ENCODE peak calls at places on chromosomes 16 and 17, in six cellular contexts. M is neuronal stem cell, W is H9, O is mesenchymal stem cell, E is mesendoderm, I is IMR-90. K is an unnamed sample.

GRCh38 chr17:55689672-55690071 is 33.0 kb downstream of the TMEM100 start:
- DNase-seq in M (no peak), W (no peak), O (no peak), E (no peak), I (no peak), K (no peak)

GRCh38 chr16:56279132-56279531 is 87.8 kb downstream of the GNAO1 start:
- DNase-seq in M (no peak), W (no peak), O (no peak), E (no peak), I (no peak), K (no peak)

GRCh38 chr17:47286198-47286914 is 32.7 kb downstream of the ITGB3 start:
- DNase-seq in M (no peak), W (no peak), O (no peak), E (no peak), I (peak), K (no peak)

GRCh38 chr17:7558544-7559306 is at the start of gene TNFSF13:
- DNase-seq in M (no peak), W (no peak), O (no peak), E (no peak), I (no peak), K (no peak)

GRCh38 chr17:60390881-60391418 is 983 bp downstream of the USP32 start:
- DNase-seq in M (peak), W (no peak), O (peak), E (peak), I (peak), K (no peak)

GRCh38 chr17:77679589-77679988 is 278.9 kb upstream of the TNRC6C start:
- DNase-seq in M (no peak), W (no peak), O (no peak), E (no peak), I (no peak), K (no peak)

GRCh38 chr17:60422162-60422665 is at the start of gene CHCT1:
- DNase-seq in M (no peak), W (peak), O (no peak), E (peak), I (no peak), K (no peak)

GRCh38 chr16:86640265-86640843 is 62.0 kb downstream of the FOXL1 start:
- DNase-seq in M (no peak), W (no peak), O (no peak), E (no peak), I (no peak), K (no peak)

GRCh38 chr17:78269893-78270490 is 38.6 kb downstream of the TMEM235 start:
- DNase-seq in M (no peak), W (peak), O (peak), E (peak), I (no peak), K (no peak)

GRCh38 chr17:80917716-80918560 is 73.7 kb upstream of the CHMP6 start:
- DNase-seq in M (no peak), W (no peak), O (no peak), E (no peak), I (no peak), K (no peak)

GRCh38 chr16:87202346-87202745 is 114.8 kb downstream of the C16orf95 start:
- DNase-seq in M (no peak), W (no peak), O (peak), E (no peak), I (peak), K (no peak)

GRCh38 chr16:84739349-84740124 is 39.7 kb downstream of the USP10 start:
- DNase-seq in M (no peak), W (no peak), O (peak), E (no peak), I (peak), K (peak)

GRCh38 chr16:12538667-12539081 is 265.0 kb downstream of the CPPED1 start:
- DNase-seq in M (no peak), W (no peak), O (peak), E (no peak), I (no peak), K (no peak)

GRCh38 chr17:66884931-66885330 is 50.0 kb downstream of the CACNG5 start:
- DNase-seq in M (no peak), W (no peak), O (no peak), E (no peak), I (no peak), K (no peak)

GRCh38 chr17:68542698-68543463 is 30.7 kb downstream of the PRKAR1A start:
- DNase-seq in M (no peak), W (no peak), O (no peak), E (no peak), I (no peak), K (no peak)

GRCh38 chr16:55569025-55569424 is 2.5 kb downstream of the CAPNS2 start:
- DNase-seq in M (no peak), W (no peak), O (no peak), E (no peak), I (peak), K (no peak)

GRCh38 chr16:72910875-72911274 is 137.1 kb downstream of the ZFHX3 start:
- DNase-seq in M (no peak), W (no peak), O (no peak), E (no peak), I (no peak), K (no peak)

GRCh38 chr16:27803775-27804549 is 254.0 kb downstream of the KATNIP start:
- DNase-seq in M (no peak), W (peak), O (no peak), E (peak), I (no peak), K (no peak)

GRCh38 chr17:70608193-70608592 is 438.9 kb downstream of the KCNJ2 start:
- DNase-seq in M (no peak), W (no peak), O (no peak), E (peak), I (no peak), K (no peak)

GRCh38 chr17:40103742-40104095 is 3.3 kb upstream of the NR1D1 start:
- DNase-seq in M (no peak), W (no peak), O (no peak), E (no peak), I (no peak), K (no peak)

GRCh38 chr16:11302977-11303376 is 21.8 kb upstream of the PRM1 start:
- DNase-seq in M (no peak), W (no peak), O (no peak), E (no peak), I (no peak), K (no peak)

GRCh38 chr17:41444640-41445039 is 3.9 kb upstream of the KRT38 start:
- DNase-seq in M (no peak), W (no peak), O (no peak), E (no peak), I (no peak), K (no peak)

GRCh38 chr16:68298907-68299515 is 11.7 kb downstream of the SLC7A6OS start:
- DNase-seq in M (no peak), W (no peak), O (peak), E (peak), I (peak), K (no peak)

GRCh38 chr17:60106377-60107059 is 27.8 kb upstream of the HEATR6 start:
- DNase-seq in M (no peak), W (no peak), O (peak), E (no peak), I (peak), K (no peak)

GRCh38 chr17:80861360-80861861 is 130.2 kb upstream of the CHMP6 start:
- DNase-seq in M (no peak), W (no peak), O (peak), E (no peak), I (no peak), K (no peak)

GRCh38 chr17:21375757-21376584 is at the start of gene KCNJ12:
- DNase-seq in M (no peak), W (peak), O (no peak), E (peak), I (no peak), K (no peak)

GRCh38 chr17:32483451-32484019 is 3.3 kb upstream of the CDK5R1 start:
- DNase-seq in M (peak), W (peak), O (peak), E (peak), I (peak), K (no peak)

GRCh38 chr16:11233727-11234376 is 22.2 kb downstream of the SOCS1 start:
- DNase-seq in M (no peak), W (peak), O (no peak), E (peak), I (no peak), K (no peak)

GRCh38 chr17:28745052-28745776 is 1.4 kb downstream of the TRAF4 start:
- DNase-seq in M (peak), W (peak), O (peak), E (peak), I (peak), K (peak)

GRCh38 chr16:4344659-4345438 is 6.3 kb downstream of the PAM16 start:
- DNase-seq in M (no peak), W (no peak), O (peak), E (no peak), I (peak), K (no peak)

GRCh38 chr16:789451-789850 is 1.0 kb downstream of the CHTF18 start:
- DNase-seq in M (no peak), W (no peak), O (no peak), E (no peak), I (no peak), K (no peak)
- H4K8ac ChIP-seq in M (no peak), W (no peak), O (no peak), E (no peak), I (no peak), K (no peak)

GRCh38 chr17:75996665-75997590 is 3.7 kb upstream of the CDK3 start:
- DNase-seq in M (no peak), W (no peak), O (peak), E (peak), I (peak), K (peak)

GRCh38 chr17:76000016-76000754 is 470 bp upstream of the CDK3 start:
- DNase-seq in M (peak), W (peak), O (peak), E (peak), I (peak), K (peak)

GRCh38 chr17:76000755-76001521 is at the start of gene CDK3:
- DNase-seq in M (no peak), W (no peak), O (no peak), E (no peak), I (no peak), K (no peak)

GRCh38 chr17:75995385-75995925 is 5.2 kb upstream of the CDK3 start:
- DNase-seq in M (no peak), W (no peak), O (no peak), E (no peak), I (no peak), K (no peak)

DNA sequence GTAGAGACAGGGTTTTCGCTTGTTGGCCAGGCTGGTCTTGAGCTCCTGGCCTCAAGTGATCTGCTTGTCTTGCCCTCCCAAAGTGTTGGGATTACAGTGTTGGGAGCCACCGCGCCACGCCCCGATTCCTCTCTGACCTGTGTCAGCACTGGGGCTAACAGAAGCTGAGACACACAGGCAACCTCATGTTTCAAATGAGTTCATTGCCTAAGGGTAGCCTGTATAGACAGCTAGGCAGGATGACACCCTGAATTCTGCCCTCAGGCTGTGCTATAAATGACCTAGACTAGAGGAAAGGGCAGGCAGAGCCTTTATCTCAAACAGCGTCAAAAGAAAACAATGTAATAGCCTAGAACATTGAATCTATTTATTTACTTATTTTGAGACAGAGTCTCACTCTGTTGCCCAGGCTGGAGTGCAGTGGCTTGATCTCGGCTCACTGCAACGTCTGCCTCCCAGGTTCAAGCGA is 2.3 kb upstream of the CDK3 start:
- DNase-seq in M (no peak), W (no peak), O (no peak), E (peak), I (no peak), K (peak)
- H4K8ac ChIP-seq in M (no peak), W (no peak), O (no peak), E (no peak), I (no peak), K (peak)

GRCh38 chr16:70694088-70694487 is 8.2 kb upstream of the MTSS2 start:
- DNase-seq in M (no peak), W (peak), O (peak), E (peak), I (peak), K (peak)
- H4K8ac ChIP-seq in M (no peak), W (no peak), O (peak), E (no peak), I (peak), K (peak)

GRCh38 chr17:79544142-79544914 is 66.5 kb downstream of the RBFOX3 start:
- DNase-seq in M (no peak), W (no peak), O (no peak), E (no peak), I (no peak), K (no peak)
- H4K8ac ChIP-seq in M (no peak), W (no peak), O (no peak), E (no peak), I (no peak), K (no peak)

GRCh38 chr16:29961479-29962343 is at the start of gene TMEM219:
- DNase-seq in M (peak), W (peak), O (peak), E (peak), I (peak), K (peak)
- H4K8ac ChIP-seq in M (no peak), W (no peak), O (peak), E (peak), I (peak), K (peak)

DNA sequence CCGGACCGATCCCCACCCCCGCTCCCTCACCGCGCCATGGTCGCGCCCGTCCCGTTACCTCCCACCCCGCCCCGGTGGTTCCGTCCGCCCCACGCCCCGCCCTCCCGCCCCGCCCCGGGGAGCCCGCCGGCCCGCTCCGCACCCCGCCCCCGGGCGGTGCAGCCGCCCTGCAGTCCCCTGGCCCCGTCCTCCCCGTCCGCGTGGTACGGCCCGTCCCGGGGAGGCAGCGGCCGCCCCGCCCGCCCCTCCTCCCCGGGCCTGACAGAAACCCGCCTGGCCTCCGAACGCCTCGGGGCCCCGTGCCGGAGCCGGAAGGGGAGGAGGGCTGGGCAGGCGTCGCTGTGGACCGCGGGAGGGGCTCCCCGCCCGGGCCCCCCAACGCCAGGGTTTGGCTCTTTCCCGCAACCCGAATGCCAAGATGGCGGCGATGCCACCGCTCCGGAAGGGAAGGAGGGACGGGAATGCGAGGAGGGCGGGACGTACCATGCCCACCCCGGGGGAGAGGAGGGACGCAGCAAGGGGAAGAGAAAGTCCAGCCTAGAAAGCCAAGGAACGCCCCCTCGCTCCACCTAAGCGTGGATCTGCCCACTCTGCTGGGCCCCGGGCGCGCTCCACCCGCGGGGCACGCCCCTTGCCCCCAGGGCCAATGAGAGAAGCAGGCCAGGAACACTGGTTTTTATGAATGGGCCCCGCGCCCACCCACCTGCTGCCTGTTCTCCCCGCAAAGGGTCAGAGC is at the start of gene PIP4K2B:
- DNase-seq in M (peak), W (peak), O (peak), E (peak), I (peak), K (peak)
- H4K8ac ChIP-seq in M (no peak), W (no peak), O (peak), E (peak), I (peak), K (peak)

GRCh38 chr17:30970757-30971567 is at the start of gene RNF135:
- DNase-seq in M (peak), W (peak), O (peak), E (peak), I (peak), K (peak)
- H4K8ac ChIP-seq in M (no peak), W (no peak), O (peak), E (peak), I (peak), K (peak)

GRCh38 chr17:75239214-75239613 is 22.2 kb downstream of the GGA3 start:
- DNase-seq in M (no peak), W (no peak), O (no peak), E (no peak), I (no peak), K (no peak)
- H4K8ac ChIP-seq in M (peak), W (no peak), O (no peak), E (no peak), I (no peak), K (no peak)

K was measured in trophoblast cell.